ENCODE peak calls at places on chromosomes 16 and 17, in four cellular contexts. O is right atrium auricular region, X is tibial nerve, K is HCT116. J is an unnamed sample.

GRCh38 chr16:29815032-29815721 is 775 bp upstream of the PAGR1 start:
- DNase-seq in O (no peak), K (no peak), X (no peak), J (peak)

GRCh38 chr16:27290582-27290981 is 22.0 kb upstream of the NSMCE1 start:
- DNase-seq in O (no peak), K (no peak), X (no peak), J (no peak)

GRCh38 chr16:6020162-6020980 is 922.8 kb upstream of the EEF2KMT start:
- DNase-seq in X (no peak), K (no peak), O (no peak), J (no peak)

GRCh38 chr16:48481772-48482171 is 96.6 kb upstream of the SIAH1 start:
- DNase-seq in O (no peak), K (no peak), X (no peak), J (no peak)

GRCh38 chr17:7478276-7479138 is 924 bp downstream of the ZBTB4 start:
- DNase-seq in K (no peak), X (peak), O (no peak), J (peak)

GRCh38 chr17:77548967-77549366 is 408.2 kb downstream of the SEC14L1 start:
- DNase-seq in K (no peak), O (no peak), X (no peak), J (no peak)

GRCh38 chr17:33033176-33033575 is 41.5 kb downstream of the SPACA3 start:
- DNase-seq in K (no peak), X (no peak), O (no peak), J (no peak)

GRCh38 chr16:1471569-1472194 is 3.1 kb downstream of the CLCN7 start:
- DNase-seq in X (no peak), O (no peak), K (no peak), J (no peak)

GRCh38 chr17:4003501-4004421 is 39.5 kb upstream of the ATP2A3 start:
- DNase-seq in O (no peak), K (no peak), X (no peak), J (no peak)

GRCh38 chr16:57480127-57480753 is 6.1 kb downstream of the DOK4 start:
- DNase-seq in K (no peak), X (no peak), O (no peak), J (no peak)

GRCh38 chr17:4968166-4968915 is 724 bp upstream of the SPAG7 start:
- DNase-seq in X (no peak), K (no peak), O (no peak), J (peak)

GRCh38 chr17:79075433-79075805 is 795 bp downstream of the ENGASE start:
- DNase-seq in X (no peak), O (no peak), K (no peak), J (peak)

GRCh38 chr16:10738231-10739077 is 5.2 kb upstream of the NUBP1 start:
- DNase-seq in O (peak), K (peak), X (peak), J (peak)

GRCh38 chr16:13098536-13098935 is 197.1 kb downstream of the SHISA9 start:
- DNase-seq in O (no peak), K (no peak), X (no peak), J (no peak)

GRCh38 chr16:25014500-25015147 is 545 bp downstream of the ARHGAP17 start:
- DNase-seq in X (peak), K (no peak), O (peak), J (peak)

GRCh38 chr17:4125552-4125951 is 17.3 kb downstream of the ZZEF1 start:
- DNase-seq in X (no peak), O (no peak), K (no peak), J (no peak)

GRCh38 chr16:27168790-27169189 is 34.5 kb upstream of the KDM8 start:
- DNase-seq in K (no peak), X (no peak), O (no peak), J (no peak)

GRCh38 chr17:57104461-57105175 is 19.6 kb downstream of the AKAP1 start:
- DNase-seq in K (no peak), O (no peak), X (no peak), J (no peak)

GRCh38 chr16:81446318-81447275 is 2.0 kb downstream of the CMIP start:
- DNase-seq in X (no peak), O (no peak), K (no peak), J (peak)

GRCh38 chr16:15477802-15478201 is 43.4 kb downstream of the BMERB1 start:
- DNase-seq in X (no peak), O (peak), K (no peak), J (no peak)

GRCh38 chr17:58344791-58345157 is 7.2 kb downstream of the SUPT4H1 start:
- DNase-seq in K (no peak), X (no peak), O (no peak), J (peak)

GRCh38 chr16:77647726-77648125 is 74.6 kb upstream of the NUDT7 start:
- DNase-seq in X (no peak), O (no peak), K (no peak), J (no peak)

GRCh38 chr16:11350531-11351335 is 5.5 kb downstream of the RMI2 start:
- DNase-seq in X (no peak), O (no peak), K (no peak), J (no peak)

GRCh38 chr16:50509521-50510341 is 38.5 kb upstream of the NKD1 start:
- DNase-seq in K (peak), O (peak), X (peak), J (peak)

GRCh38 chr17:33492082-33492481 is 199.0 kb upstream of the ASIC2 start:
- DNase-seq in O (no peak), X (no peak), K (no peak), J (no peak)

GRCh38 chr16:70661918-70662641 is 15.7 kb downstream of the IL34 start:
- DNase-seq in O (no peak), K (no peak), X (no peak), J (no peak)

GRCh38 chr16:30139895-30140481 is 17.0 kb upstream of the MAPK3 start:
- DNase-seq in X (no peak), O (no peak), K (no peak), J (no peak)

GRCh38 chr17:50356892-50357510 is 11.1 kb downstream of the XYLT2 start:
- DNase-seq in X (no peak), K (no peak), O (no peak), J (no peak)

GRCh38 chr17:63024201-63024600 is 58.2 kb downstream of the TANC2 start:
- DNase-seq in O (no peak), K (no peak), X (no peak), J (no peak)

GRCh38 chr17:50363217-50364060 is 9.5 kb downstream of the MRPL27 start:
- DNase-seq in K (no peak), O (no peak), X (no peak), J (no peak)

GRCh38 chr17:1179112-1179634 is 608 bp downstream of the ABR start:
- DNase-seq in K (no peak), X (no peak), O (no peak), J (peak)

GRCh38 chr16:23035240-23035639 is 114.0 kb downstream of the USP31 start:
- DNase-seq in O (no peak), X (no peak), K (no peak), J (no peak)

GRCh38 chr16:57532251-57532625 is 4.1 kb downstream of the CCDC102A start:
- DNase-seq in K (no peak), O (no peak), X (no peak), J (no peak)

GRCh38 chr17:32697728-32698625 is 178.9 kb downstream of the MYO1D start:
- DNase-seq in O (no peak), X (no peak), K (no peak), J (peak)

GRCh38 chr16:53804467-53804866 is 100.5 kb downstream of the FTO start:
- DNase-seq in O (no peak), K (no peak), X (no peak), J (no peak)

DNA sequence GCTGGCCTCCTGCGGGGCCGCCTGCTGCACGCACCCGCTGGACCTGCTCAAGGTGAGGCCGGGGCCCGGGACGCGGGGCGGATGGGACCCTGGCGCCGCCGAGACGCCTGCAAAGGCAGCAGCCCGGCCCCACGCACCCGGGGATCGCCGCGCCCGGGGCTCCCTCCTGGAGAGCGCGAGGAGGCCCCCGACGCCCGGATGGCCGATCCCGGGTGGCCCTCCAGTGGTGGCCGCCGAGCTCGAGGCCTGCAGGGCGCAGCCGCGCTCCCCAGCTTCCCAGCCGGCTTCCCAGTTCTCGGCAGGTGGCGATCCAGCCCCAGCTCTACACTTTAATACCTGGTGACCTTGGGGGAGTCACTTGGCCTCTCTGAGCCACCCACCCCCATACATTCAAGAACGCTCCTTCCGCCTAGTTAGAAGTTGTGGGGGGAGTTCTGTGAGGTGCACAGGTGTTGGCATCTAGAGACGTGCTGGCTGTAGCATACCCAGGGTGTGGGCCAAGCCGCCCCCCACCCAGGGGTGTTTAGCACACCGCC is 452 bp downstream of the SLC25A10 start:
- DNase-seq in K (no peak), X (no peak), O (no peak), J (peak)
- TF ChIP-seq CTCF in K (no peak), X (no peak), O (peak), J (no peak)

DNA sequence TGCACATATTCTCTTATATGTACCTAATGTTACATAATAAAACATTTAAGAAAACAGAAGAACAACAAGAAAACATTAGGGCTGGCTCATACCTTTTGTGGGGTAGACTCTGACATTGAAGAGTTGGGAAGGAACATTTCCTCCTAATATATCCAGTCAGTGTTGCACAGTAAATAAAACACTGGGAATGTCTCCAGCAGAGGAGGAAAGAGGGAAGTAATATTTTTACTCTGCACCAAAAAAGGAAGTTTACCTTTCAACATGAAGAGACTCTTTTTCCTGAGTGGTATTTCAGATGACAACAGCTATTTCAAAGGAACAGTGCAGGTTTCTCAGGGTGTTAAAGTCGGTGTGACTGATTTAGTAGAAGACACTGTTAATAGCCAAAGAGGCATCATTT is 31.9 kb downstream of the EPN2 start:
- DNase-seq in X (no peak), O (no peak), K (no peak), J (no peak)
- TF ChIP-seq CTCF in X (no peak), O (no peak), K (no peak), J (no peak)

DNA sequence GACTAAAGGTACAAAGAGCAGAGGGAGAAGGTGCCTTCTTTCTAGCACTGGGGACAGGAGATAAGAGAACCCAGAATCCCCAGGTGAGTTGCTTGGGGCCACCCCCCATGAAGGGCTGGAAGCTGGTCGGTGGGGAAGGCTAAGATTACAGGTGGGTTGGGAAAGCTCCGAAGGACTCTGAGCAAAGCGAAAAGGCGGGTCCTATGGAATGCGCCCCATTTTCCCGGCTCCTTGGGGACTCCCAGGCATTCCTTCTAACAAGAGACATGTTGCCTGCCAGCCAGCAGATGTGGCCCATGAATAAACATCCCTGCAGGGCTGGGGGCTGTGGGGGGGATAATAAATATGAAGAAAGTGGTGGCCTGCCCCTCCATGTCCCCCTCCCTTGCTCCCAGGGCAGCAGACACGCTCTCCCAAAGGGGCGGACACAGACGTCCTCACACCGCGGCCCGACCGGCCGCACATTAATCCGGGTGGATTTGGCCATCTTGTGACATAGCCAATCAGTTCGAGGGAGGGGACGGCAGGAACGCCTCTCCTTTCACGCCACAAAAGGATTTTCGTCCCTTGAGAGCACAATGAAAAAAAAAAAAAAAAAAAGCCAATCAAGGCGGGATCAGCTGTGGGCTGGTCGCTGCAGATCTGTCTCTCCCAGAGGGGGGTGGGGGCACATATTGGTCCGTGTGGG is 98.5 kb downstream of the SOX9 start:
- DNase-seq in X (no peak), O (no peak), K (no peak), J (no peak)
- TF ChIP-seq CTCF in X (no peak), O (no peak), K (no peak), J (no peak)

DNA sequence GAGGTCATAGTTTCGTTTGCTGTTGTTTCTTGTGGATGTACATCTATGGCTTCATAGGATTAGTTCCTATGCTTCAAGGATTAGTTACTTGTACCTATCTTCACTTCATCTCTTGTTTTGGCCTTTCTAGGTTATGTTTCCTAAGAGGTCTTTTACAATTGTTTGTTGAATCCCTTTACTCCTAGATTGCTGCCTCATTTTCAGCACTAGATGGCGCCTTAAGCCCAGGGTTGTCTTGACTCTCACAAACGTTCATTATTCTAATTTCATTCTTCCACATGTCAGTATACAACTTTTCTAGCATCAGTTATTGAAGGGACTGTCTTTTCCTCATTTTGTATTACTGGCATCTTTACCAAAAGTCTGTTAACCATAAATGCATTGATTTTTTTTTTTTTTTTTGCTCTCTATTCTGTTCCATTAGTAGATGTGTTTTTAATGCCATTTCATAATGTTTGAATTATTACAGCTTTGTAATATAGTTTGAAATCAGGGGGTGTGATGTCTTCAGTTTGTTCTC is 45.0 kb upstream of the NACA2 start:
- DNase-seq in O (no peak), K (peak), X (peak), J (peak)
- TF ChIP-seq CTCF in O (peak), K (peak), X (no peak), J (peak)

GRCh38 chr17:76515291-76515949 is 14.2 kb upstream of the RHBDF2 start:
- DNase-seq in K (no peak), X (peak), O (peak), J (peak)

GRCh38 chr17:76521262-76521661 is 16.2 kb downstream of the CYGB start:
- DNase-seq in X (no peak), O (no peak), K (no peak), J (no peak)

GRCh38 chr17:76519048-76519614 is 17.9 kb upstream of the RHBDF2 start:
- DNase-seq in O (no peak), X (no peak), K (no peak), J (no peak)

GRCh38 chr17:76519667-76520066 is 17.8 kb downstream of the CYGB start:
- DNase-seq in X (no peak), K (no peak), O (no peak), J (no peak)

GRCh38 chr17:76517638-76518038 is 16.4 kb upstream of the RHBDF2 start:
- DNase-seq in O (no peak), X (no peak), K (no peak), J (no peak)
- TF ChIP-seq CTCF in O (no peak), X (no peak), K (no peak), J (no peak)

GRCh38 chr17:35578195-35578928 is at the start of gene PEX12:
- DNase-seq in O (peak), X (peak), K (peak), J (peak)
- TF ChIP-seq CTCF in O (no peak), X (no peak), K (no peak), J (no peak)

GRCh38 chr16:84821728-84822676 is 2.2 kb downstream of the CRISPLD2 start:
- DNase-seq in K (no peak), O (no peak), X (no peak), J (no peak)

GRCh38 chr16:84822990-84823389 is 3.2 kb downstream of the CRISPLD2 start:
- DNase-seq in O (no peak), X (no peak), K (no peak), J (no peak)

GRCh38 chr16:84823926-84824325 is 4.1 kb downstream of the CRISPLD2 start:
- DNase-seq in O (no peak), X (no peak), K (no peak), J (no peak)

GRCh38 chr16:84821179-84821578 is 1.4 kb downstream of the CRISPLD2 start:
- DNase-seq in K (no peak), X (no peak), O (no peak), J (no peak)

DNA sequence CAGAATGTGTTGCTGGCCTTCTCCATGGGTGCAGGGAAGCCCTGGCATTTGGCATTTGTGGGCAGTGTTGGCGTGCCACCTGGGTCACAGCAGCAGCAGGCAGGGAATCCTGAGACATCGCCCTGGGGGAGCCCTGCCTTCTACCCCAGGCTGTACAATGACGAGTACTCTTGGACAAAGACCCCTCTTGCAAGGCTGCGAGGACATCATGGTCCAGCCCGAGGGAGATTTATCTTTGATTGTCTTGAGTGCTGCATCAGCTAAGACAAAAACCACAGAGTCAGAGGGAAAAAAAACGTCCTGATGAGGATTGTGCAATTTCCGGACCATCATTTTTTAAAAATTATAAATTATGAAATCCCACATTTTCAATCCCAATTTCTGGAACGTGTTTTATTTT is 3.7 kb downstream of the CRISPLD2 start:
- DNase-seq in X (no peak), K (no peak), O (no peak), J (no peak)
- TF ChIP-seq CTCF in X (no peak), K (no peak), O (no peak), J (no peak)

GRCh38 chr16:4314532-4315184 is 1.2 kb upstream of the GLIS2 start:
- DNase-seq in X (no peak), K (peak), O (no peak), J (peak)
- TF ChIP-seq CTCF in X (peak), K (no peak), O (no peak), J (no peak)

GRCh38 chr17:38415250-38416194 is 12.7 kb upstream of the ARHGAP23 start:
- DNase-seq in O (no peak), K (peak), X (no peak), J (peak)
- TF ChIP-seq CTCF in O (no peak), K (no peak), X (no peak), J (no peak)

GRCh38 chr17:44653954-44654353 is 2.3 kb upstream of the MEIOC start:
- DNase-seq in K (no peak), O (no peak), X (no peak), J (no peak)

GRCh38 chr17:44653384-44653783 is 2.9 kb upstream of the MEIOC start:
- DNase-seq in X (no peak), O (no peak), K (no peak), J (no peak)

GRCh38 chr17:44652727-44653126 is 3.5 kb upstream of the MEIOC start:
- DNase-seq in K (no peak), O (no peak), X (no peak), J (no peak)

GRCh38 chr17:44651228-44651627 is 5.0 kb upstream of the MEIOC start:
- DNase-seq in O (no peak), K (no peak), X (no peak), J (no peak)

DNA sequence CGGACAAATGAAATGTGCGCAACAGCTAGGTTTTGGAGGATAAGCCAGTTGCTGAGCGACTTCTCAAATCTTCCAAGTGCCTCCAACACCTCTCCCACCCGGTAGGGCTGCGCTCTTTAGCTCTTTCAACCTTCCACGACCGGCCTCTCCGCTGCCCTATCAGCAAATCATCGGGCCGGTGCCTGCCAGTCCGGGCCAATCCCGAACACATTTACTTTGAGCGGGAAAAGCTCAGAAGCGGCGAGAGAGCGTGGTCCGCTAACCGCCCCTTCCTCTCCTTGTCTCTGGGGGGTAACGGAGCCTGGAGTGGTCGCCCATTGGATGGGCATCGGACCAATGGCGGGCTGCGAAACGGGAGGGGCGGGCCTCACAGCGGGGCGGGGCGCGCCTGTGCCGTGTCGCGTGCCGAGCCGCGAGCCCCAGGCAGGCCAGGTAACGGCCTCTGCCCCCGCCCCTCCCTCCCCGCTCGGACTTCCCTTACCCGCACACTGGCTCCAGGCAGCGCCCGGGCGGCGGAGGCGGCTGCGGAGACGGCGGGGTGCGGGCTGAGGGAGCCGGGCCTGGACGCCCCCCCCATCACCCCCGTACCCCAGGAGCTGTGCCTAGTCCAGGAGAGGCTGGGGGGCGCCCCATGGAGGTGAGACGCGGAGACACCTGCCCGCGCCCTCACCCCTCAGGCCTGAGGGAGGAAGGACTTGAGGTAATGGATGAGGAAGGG is at the start of gene MEIOC:
- DNase-seq in O (no peak), X (no peak), K (no peak), J (peak)
- TF ChIP-seq CTCF in O (no peak), X (no peak), K (no peak), J (no peak)